ENCODE peak calls at places on chromosome 3, in seven cellular contexts. F, K, G, O, E, M and P are unnamed samples.

GRCh38 chr3:139675327-139675726 is 2.4 kb downstream of the NMNAT3 start:
- DNase-seq in F (no peak), K (no peak), G (no peak), O (no peak), E (no peak), M (no peak), P (no peak)

GRCh38 chr3:72344256-72345046 is 503.8 kb downstream of the SHQ1 start:
- DNase-seq in F (no peak), K (no peak), G (no peak), O (no peak), E (no peak), M (no peak), P (no peak)

GRCh38 chr3:16433701-16434151 is 79.8 kb downstream of the RFTN1 start:
- DNase-seq in F (no peak), K (no peak), G (no peak), O (no peak), E (no peak), M (no peak), P (no peak)

GRCh38 chr3:156674911-156675743 is 737 bp downstream of the TIPARP start:
- DNase-seq in F (peak), K (peak), G (peak), O (no peak), E (peak), M (peak), P (peak)

GRCh38 chr3:114454592-114455251 is 160.9 kb downstream of the TIGIT start:
- DNase-seq in F (no peak), K (no peak), G (no peak), O (no peak), E (no peak), M (no peak), P (no peak)

GRCh38 chr3:168752339-168752738 is 656.6 kb upstream of the GOLIM4 start:
- DNase-seq in F (no peak), K (no peak), G (no peak), O (no peak), E (no peak), M (no peak), P (no peak)

GRCh38 chr3:39408493-39409372 is 2.2 kb downstream of the RPSA start:
- DNase-seq in F (no peak), K (peak), G (no peak), O (no peak), E (peak), M (no peak), P (no peak)

GRCh38 chr3:63922800-63923199 is 10.6 kb upstream of the SCAANT1 start:
- DNase-seq in F (no peak), K (no peak), G (no peak), O (no peak), E (no peak), M (no peak), P (no peak)

GRCh38 chr3:71264840-71265239 is 318.7 kb downstream of the FOXP1 start:
- DNase-seq in F (no peak), K (no peak), G (no peak), O (no peak), E (no peak), M (no peak), P (no peak)

GRCh38 chr3:56347219-56347871 is 120.9 kb downstream of the ERC2 start:
- DNase-seq in F (no peak), K (no peak), G (peak), O (no peak), E (peak), M (no peak), P (no peak)

GRCh38 chr3:16060945-16061344 is 113.5 kb upstream of the GALNT15 start:
- DNase-seq in F (peak), K (no peak), G (no peak), O (no peak), E (no peak), M (no peak), P (no peak)

GRCh38 chr3:32959370-32959769 is 7.9 kb downstream of the CCR4 start:
- DNase-seq in F (no peak), K (no peak), G (no peak), O (no peak), E (no peak), M (no peak), P (no peak)

GRCh38 chr3:13266651-13267347 is 153.3 kb downstream of the NUP210 start:
- DNase-seq in F (no peak), K (no peak), G (no peak), O (no peak), E (no peak), M (no peak), P (no peak)

GRCh38 chr3:126180477-126181397 is at the start of gene ALDH1L1:
- DNase-seq in F (no peak), K (no peak), G (peak), O (no peak), E (peak), M (no peak), P (no peak)